ENCODE peak calls at places on chromosomes 13 and 19, in nine cellular contexts. One of them, this sample, is unnamed.

GRCh38 chr13:50915562-50915961 is 6.0 kb downstream of the RNASEH2B start:
- DNase-seq in coronary artery: no peak
- DNase-seq in IMR-90: no peak
- DNase-seq in GM23338: peak
- DNase-seq in hepatocyte: no peak
- DNase-seq in heart right ventricle: no peak
- DNase-seq in lower leg skin: no peak
- DNase-seq in neural progenitor cell: peak
- DNase-seq in aorta: no peak
- DNase-seq in this sample: peak

GRCh38 chr13:61036715-61037114 is 378.9 kb downstream of the PCDH20 start:
- DNase-seq in coronary artery: no peak
- DNase-seq in IMR-90: no peak
- DNase-seq in GM23338: no peak
- DNase-seq in hepatocyte: no peak
- DNase-seq in heart right ventricle: no peak
- DNase-seq in lower leg skin: no peak
- DNase-seq in neural progenitor cell: no peak
- DNase-seq in aorta: no peak
- DNase-seq in this sample: no peak

GRCh38 chr19:38649305-38650179 is 2.1 kb downstream of the ACTN4 start:
- DNase-seq in coronary artery: no peak
- DNase-seq in IMR-90: no peak
- DNase-seq in GM23338: peak
- DNase-seq in hepatocyte: peak
- DNase-seq in heart right ventricle: no peak
- DNase-seq in lower leg skin: no peak
- DNase-seq in neural progenitor cell: no peak
- DNase-seq in aorta: no peak
- DNase-seq in this sample: no peak

GRCh38 chr13:49635599-49636433 is 7.5 kb downstream of the ARL11 start:
- DNase-seq in coronary artery: no peak
- DNase-seq in IMR-90: peak
- DNase-seq in GM23338: peak
- DNase-seq in hepatocyte: no peak
- DNase-seq in heart right ventricle: peak
- DNase-seq in lower leg skin: no peak
- DNase-seq in neural progenitor cell: no peak
- DNase-seq in aorta: no peak
- DNase-seq in this sample: peak

GRCh38 chr19:17755977-17756670 is 4.8 kb downstream of the FCHO1 start:
- DNase-seq in coronary artery: no peak
- DNase-seq in IMR-90: peak
- DNase-seq in GM23338: peak
- DNase-seq in hepatocyte: peak
- DNase-seq in heart right ventricle: no peak
- DNase-seq in lower leg skin: no peak
- DNase-seq in neural progenitor cell: peak
- DNase-seq in aorta: no peak
- DNase-seq in this sample: peak

GRCh38 chr13:70568571-70568970 is 460.3 kb upstream of the KLHL1 start:
- DNase-seq in coronary artery: no peak
- DNase-seq in IMR-90: peak
- DNase-seq in GM23338: peak
- DNase-seq in hepatocyte: peak
- DNase-seq in heart right ventricle: no peak
- DNase-seq in lower leg skin: no peak
- DNase-seq in neural progenitor cell: peak
- DNase-seq in aorta: no peak
- DNase-seq in this sample: peak

GRCh38 chr13:33312150-33312908 is 26.8 kb upstream of the STARD13 start:
- DNase-seq in coronary artery: no peak
- DNase-seq in IMR-90: peak
- DNase-seq in GM23338: peak
- DNase-seq in hepatocyte: peak
- DNase-seq in heart right ventricle: no peak
- DNase-seq in lower leg skin: no peak
- DNase-seq in neural progenitor cell: no peak
- DNase-seq in aorta: no peak
- DNase-seq in this sample: no peak

GRCh38 chr13:49112782-49113525 is 107.2 kb upstream of the MLNR start:
- DNase-seq in coronary artery: no peak
- DNase-seq in IMR-90: peak
- DNase-seq in GM23338: peak
- DNase-seq in hepatocyte: no peak
- DNase-seq in heart right ventricle: no peak
- DNase-seq in lower leg skin: no peak
- DNase-seq in neural progenitor cell: peak
- DNase-seq in aorta: no peak
- DNase-seq in this sample: no peak

GRCh38 chr19:54255105-54255775 is 1.8 kb downstream of the LILRB5 start:
- DNase-seq in coronary artery: peak
- DNase-seq in IMR-90: no peak
- DNase-seq in GM23338: no peak
- DNase-seq in hepatocyte: no peak
- DNase-seq in heart right ventricle: no peak
- DNase-seq in lower leg skin: no peak
- DNase-seq in neural progenitor cell: no peak
- DNase-seq in aorta: peak
- DNase-seq in this sample: no peak

GRCh38 chr19:40314646-40315045 is 29.5 kb upstream of the AKT2 start:
- DNase-seq in coronary artery: no peak
- DNase-seq in IMR-90: no peak
- DNase-seq in GM23338: no peak
- DNase-seq in hepatocyte: no peak
- DNase-seq in heart right ventricle: no peak
- DNase-seq in lower leg skin: no peak
- DNase-seq in neural progenitor cell: no peak
- DNase-seq in aorta: no peak
- DNase-seq in this sample: no peak

GRCh38 chr19:57583521-57584416 is at the start of gene ZIK1:
- DNase-seq in coronary artery: peak
- DNase-seq in IMR-90: peak
- DNase-seq in GM23338: peak
- DNase-seq in hepatocyte: peak
- DNase-seq in heart right ventricle: peak
- DNase-seq in lower leg skin: peak
- DNase-seq in neural progenitor cell: peak
- DNase-seq in aorta: peak
- DNase-seq in this sample: peak

GRCh38 chr19:46626441-46626840 is 1.6 kb upstream of the PTGIR start:
- DNase-seq in coronary artery: no peak
- DNase-seq in IMR-90: no peak
- DNase-seq in GM23338: no peak
- DNase-seq in hepatocyte: no peak
- DNase-seq in heart right ventricle: no peak
- DNase-seq in lower leg skin: no peak
- DNase-seq in neural progenitor cell: no peak
- DNase-seq in aorta: peak
- DNase-seq in this sample: no peak

GRCh38 chr19:42388851-42389489 is 1.1 kb downstream of the CNFN start:
- DNase-seq in coronary artery: no peak
- DNase-seq in IMR-90: no peak
- DNase-seq in GM23338: no peak
- DNase-seq in hepatocyte: no peak
- DNase-seq in heart right ventricle: no peak
- DNase-seq in lower leg skin: no peak
- DNase-seq in neural progenitor cell: no peak
- DNase-seq in aorta: no peak
- DNase-seq in this sample: no peak

GRCh38 chr19:51706296-51706695 is 13.2 kb downstream of the SPACA6 start:
- DNase-seq in coronary artery: no peak
- DNase-seq in IMR-90: no peak
- DNase-seq in GM23338: no peak
- DNase-seq in hepatocyte: no peak
- DNase-seq in heart right ventricle: no peak
- DNase-seq in lower leg skin: no peak
- DNase-seq in neural progenitor cell: no peak
- DNase-seq in aorta: no peak
- DNase-seq in this sample: no peak

GRCh38 chr19:33242129-33242528 is 16.5 kb upstream of the SLC7A10 start:
- DNase-seq in coronary artery: no peak
- DNase-seq in IMR-90: no peak
- DNase-seq in GM23338: no peak
- DNase-seq in hepatocyte: no peak
- DNase-seq in heart right ventricle: no peak
- DNase-seq in lower leg skin: no peak
- DNase-seq in neural progenitor cell: no peak
- DNase-seq in aorta: peak
- DNase-seq in this sample: no peak

GRCh38 chr13:36862722-36863121 is 43.7 kb downstream of the RFXAP start:
- DNase-seq in coronary artery: no peak
- DNase-seq in IMR-90: no peak
- DNase-seq in GM23338: no peak
- DNase-seq in hepatocyte: no peak
- DNase-seq in heart right ventricle: no peak
- DNase-seq in lower leg skin: no peak
- DNase-seq in neural progenitor cell: no peak
- DNase-seq in aorta: no peak
- DNase-seq in this sample: no peak

GRCh38 chr13:36865265-36865664 is 46.2 kb downstream of the RFXAP start:
- DNase-seq in coronary artery: no peak
- DNase-seq in IMR-90: no peak
- DNase-seq in GM23338: no peak
- DNase-seq in hepatocyte: no peak
- DNase-seq in heart right ventricle: no peak
- DNase-seq in lower leg skin: no peak
- DNase-seq in neural progenitor cell: no peak
- DNase-seq in aorta: no peak
- DNase-seq in this sample: no peak

GRCh38 chr13:36862002-36862706 is 43.1 kb downstream of the RFXAP start:
- DNase-seq in coronary artery: no peak
- DNase-seq in IMR-90: no peak
- DNase-seq in GM23338: no peak
- DNase-seq in hepatocyte: no peak
- DNase-seq in heart right ventricle: no peak
- DNase-seq in lower leg skin: no peak
- DNase-seq in neural progenitor cell: no peak
- DNase-seq in aorta: no peak
- DNase-seq in this sample: no peak

GRCh38 chr13:36870050-36870692 is 49.9 kb downstream of the SMAD9 start:
- DNase-seq in coronary artery: no peak
- DNase-seq in IMR-90: no peak
- DNase-seq in GM23338: no peak
- DNase-seq in hepatocyte: no peak
- DNase-seq in heart right ventricle: no peak
- DNase-seq in lower leg skin: no peak
- DNase-seq in neural progenitor cell: no peak
- DNase-seq in aorta: no peak
- DNase-seq in this sample: no peak

GRCh38 chr13:36866232-36866631 is 47.2 kb downstream of the RFXAP start:
- DNase-seq in coronary artery: no peak
- DNase-seq in IMR-90: no peak
- DNase-seq in GM23338: no peak
- DNase-seq in hepatocyte: no peak
- DNase-seq in heart right ventricle: no peak
- DNase-seq in lower leg skin: no peak
- DNase-seq in neural progenitor cell: no peak
- DNase-seq in aorta: no peak
- DNase-seq in this sample: no peak
- H3K4me3 ChIP-seq in coronary artery: no peak
- H3K4me3 ChIP-seq in IMR-90: no peak
- H3K4me3 ChIP-seq in GM23338: no peak
- H3K4me3 ChIP-seq in hepatocyte: no peak
- H3K4me3 ChIP-seq in heart right ventricle: no peak
- H3K4me3 ChIP-seq in lower leg skin: no peak
- H3K4me3 ChIP-seq in neural progenitor cell: no peak
- H3K4me3 ChIP-seq in aorta: no peak
- H3K4me3 ChIP-seq in this sample: no peak

GRCh38 chr19:7068599-7068998 is 904 bp upstream of the ZNF557 start:
- DNase-seq in coronary artery: no peak
- DNase-seq in IMR-90: no peak
- DNase-seq in GM23338: no peak
- DNase-seq in hepatocyte: no peak
- DNase-seq in heart right ventricle: no peak
- DNase-seq in lower leg skin: no peak
- DNase-seq in neural progenitor cell: no peak
- DNase-seq in aorta: no peak
- DNase-seq in this sample: no peak
- H3K4me3 ChIP-seq in coronary artery: peak
- H3K4me3 ChIP-seq in IMR-90: no peak
- H3K4me3 ChIP-seq in GM23338: peak
- H3K4me3 ChIP-seq in hepatocyte: no peak
- H3K4me3 ChIP-seq in heart right ventricle: peak
- H3K4me3 ChIP-seq in lower leg skin: no peak
- H3K4me3 ChIP-seq in neural progenitor cell: peak
- H3K4me3 ChIP-seq in aorta: no peak
- H3K4me3 ChIP-seq in this sample: no peak

GRCh38 chr19:49362926-49363264 is 679 bp upstream of the TEAD2 start:
- DNase-seq in coronary artery: no peak
- DNase-seq in IMR-90: peak
- DNase-seq in GM23338: no peak
- DNase-seq in hepatocyte: peak
- DNase-seq in heart right ventricle: peak
- DNase-seq in lower leg skin: no peak
- DNase-seq in neural progenitor cell: no peak
- DNase-seq in aorta: peak
- DNase-seq in this sample: no peak
- H3K4me3 ChIP-seq in coronary artery: peak
- H3K4me3 ChIP-seq in IMR-90: peak
- H3K4me3 ChIP-seq in GM23338: peak
- H3K4me3 ChIP-seq in hepatocyte: peak
- H3K4me3 ChIP-seq in heart right ventricle: peak
- H3K4me3 ChIP-seq in lower leg skin: no peak
- H3K4me3 ChIP-seq in neural progenitor cell: peak
- H3K4me3 ChIP-seq in aorta: no peak
- H3K4me3 ChIP-seq in this sample: no peak

GRCh38 chr13:44365899-44366298 is 7.7 kb upstream of the SERP2 start:
- DNase-seq in coronary artery: no peak
- DNase-seq in IMR-90: no peak
- DNase-seq in GM23338: no peak
- DNase-seq in hepatocyte: no peak
- DNase-seq in heart right ventricle: no peak
- DNase-seq in lower leg skin: no peak
- DNase-seq in neural progenitor cell: no peak
- DNase-seq in aorta: no peak
- DNase-seq in this sample: no peak

GRCh38 chr13:44368062-44368591 is 5.5 kb upstream of the SERP2 start:
- DNase-seq in coronary artery: no peak
- DNase-seq in IMR-90: peak
- DNase-seq in GM23338: no peak
- DNase-seq in hepatocyte: peak
- DNase-seq in heart right ventricle: no peak
- DNase-seq in lower leg skin: no peak
- DNase-seq in neural progenitor cell: no peak
- DNase-seq in aorta: no peak
- DNase-seq in this sample: no peak

GRCh38 chr13:44365008-44365407 is 8.6 kb upstream of the SERP2 start:
- DNase-seq in coronary artery: no peak
- DNase-seq in IMR-90: peak
- DNase-seq in GM23338: no peak
- DNase-seq in hepatocyte: no peak
- DNase-seq in heart right ventricle: no peak
- DNase-seq in lower leg skin: no peak
- DNase-seq in neural progenitor cell: no peak
- DNase-seq in aorta: no peak
- DNase-seq in this sample: no peak

GRCh38 chr13:44371421-44371820 is 2.2 kb upstream of the SERP2 start:
- DNase-seq in coronary artery: no peak
- DNase-seq in IMR-90: no peak
- DNase-seq in GM23338: no peak
- DNase-seq in hepatocyte: no peak
- DNase-seq in heart right ventricle: no peak
- DNase-seq in lower leg skin: no peak
- DNase-seq in neural progenitor cell: no peak
- DNase-seq in aorta: no peak
- DNase-seq in this sample: no peak

GRCh38 chr13:44368599-44369368 is 4.8 kb upstream of the SERP2 start:
- DNase-seq in coronary artery: no peak
- DNase-seq in IMR-90: no peak
- DNase-seq in GM23338: no peak
- DNase-seq in hepatocyte: peak
- DNase-seq in heart right ventricle: no peak
- DNase-seq in lower leg skin: no peak
- DNase-seq in neural progenitor cell: no peak
- DNase-seq in aorta: no peak
- DNase-seq in this sample: no peak
- H3K4me3 ChIP-seq in coronary artery: no peak
- H3K4me3 ChIP-seq in IMR-90: no peak
- H3K4me3 ChIP-seq in GM23338: no peak
- H3K4me3 ChIP-seq in hepatocyte: no peak
- H3K4me3 ChIP-seq in heart right ventricle: no peak
- H3K4me3 ChIP-seq in lower leg skin: no peak
- H3K4me3 ChIP-seq in neural progenitor cell: no peak
- H3K4me3 ChIP-seq in aorta: no peak
- H3K4me3 ChIP-seq in this sample: no peak

This sample was measured in GM12865.